ENCODE peak calls at places on chromosomes 5 and 9, in nine cellular contexts. One of them, this sample, is unnamed.

GRCh38 chr5:129716235-129717030 is 31.5 kb upstream of the MINAR2 start:
- DNase-seq in fibroblast of pulmonary artery: no peak
- DNase-seq in AG09309: no peak
- DNase-seq in substantia nigra: no peak
- DNase-seq in SK-N-DZ: no peak
- DNase-seq in caudate nucleus: no peak
- DNase-seq in NCI-H1436: no peak
- DNase-seq in H54: no peak
- DNase-seq in skeletal muscle cell: no peak
- DNase-seq in this sample: peak

GRCh38 chr9:35868972-35869371 is 1.2 kb downstream of the OR13J1 start:
- DNase-seq in H54: no peak
- DNase-seq in fibroblast of pulmonary artery: no peak
- DNase-seq in SK-N-DZ: no peak
- DNase-seq in substantia nigra: no peak
- DNase-seq in AG09309: no peak
- DNase-seq in skeletal muscle cell: no peak
- DNase-seq in caudate nucleus: no peak
- DNase-seq in NCI-H1436: no peak
- DNase-seq in this sample: no peak

GRCh38 chr9:76789850-76790249 is 25.6 kb downstream of the PCA3 start:
- DNase-seq in fibroblast of pulmonary artery: no peak
- DNase-seq in H54: no peak
- DNase-seq in NCI-H1436: no peak
- DNase-seq in caudate nucleus: no peak
- DNase-seq in SK-N-DZ: no peak
- DNase-seq in skeletal muscle cell: no peak
- DNase-seq in AG09309: no peak
- DNase-seq in substantia nigra: no peak
- DNase-seq in this sample: no peak

GRCh38 chr9:100426194-100426531 is 780 bp upstream of the MSANTD3 start:
- DNase-seq in fibroblast of pulmonary artery: no peak
- DNase-seq in caudate nucleus: no peak
- DNase-seq in NCI-H1436: no peak
- DNase-seq in H54: no peak
- DNase-seq in AG09309: no peak
- DNase-seq in substantia nigra: no peak
- DNase-seq in SK-N-DZ: no peak
- DNase-seq in skeletal muscle cell: no peak
- DNase-seq in this sample: no peak

GRCh38 chr5:39331993-39332392 is 32.3 kb downstream of the C9 start:
- DNase-seq in H54: no peak
- DNase-seq in fibroblast of pulmonary artery: no peak
- DNase-seq in caudate nucleus: no peak
- DNase-seq in NCI-H1436: no peak
- DNase-seq in substantia nigra: no peak
- DNase-seq in SK-N-DZ: no peak
- DNase-seq in AG09309: peak
- DNase-seq in skeletal muscle cell: peak
- DNase-seq in this sample: no peak

GRCh38 chr9:133842174-133842573 is 104.0 kb upstream of the SARDH start:
- DNase-seq in substantia nigra: no peak
- DNase-seq in AG09309: no peak
- DNase-seq in skeletal muscle cell: no peak
- DNase-seq in H54: no peak
- DNase-seq in fibroblast of pulmonary artery: no peak
- DNase-seq in NCI-H1436: no peak
- DNase-seq in SK-N-DZ: no peak
- DNase-seq in caudate nucleus: no peak
- DNase-seq in this sample: no peak

GRCh38 chr9:137042751-137043727 is 2.9 kb downstream of the NPDC1 start:
- DNase-seq in NCI-H1436: no peak
- DNase-seq in caudate nucleus: no peak
- DNase-seq in SK-N-DZ: no peak
- DNase-seq in substantia nigra: no peak
- DNase-seq in fibroblast of pulmonary artery: no peak
- DNase-seq in skeletal muscle cell: no peak
- DNase-seq in H54: no peak
- DNase-seq in AG09309: no peak
- DNase-seq in this sample: no peak

GRCh38 chr5:138389332-138389731 is 36.8 kb downstream of the KDM3B start:
- DNase-seq in fibroblast of pulmonary artery: peak
- DNase-seq in AG09309: no peak
- DNase-seq in NCI-H1436: no peak
- DNase-seq in substantia nigra: no peak
- DNase-seq in H54: no peak
- DNase-seq in caudate nucleus: no peak
- DNase-seq in skeletal muscle cell: no peak
- DNase-seq in SK-N-DZ: no peak
- DNase-seq in this sample: no peak

GRCh38 chr5:43037929-43038510 is 2.1 kb downstream of the ANXA2R start:
- DNase-seq in SK-N-DZ: no peak
- DNase-seq in H54: no peak
- DNase-seq in skeletal muscle cell: no peak
- DNase-seq in fibroblast of pulmonary artery: peak
- DNase-seq in AG09309: no peak
- DNase-seq in substantia nigra: no peak
- DNase-seq in NCI-H1436: no peak
- DNase-seq in caudate nucleus: no peak
- DNase-seq in this sample: no peak

GRCh38 chr5:88839238-88839637 is 43.7 kb downstream of the MEF2C start:
- DNase-seq in fibroblast of pulmonary artery: no peak
- DNase-seq in substantia nigra: no peak
- DNase-seq in SK-N-DZ: no peak
- DNase-seq in skeletal muscle cell: no peak
- DNase-seq in H54: no peak
- DNase-seq in AG09309: no peak
- DNase-seq in NCI-H1436: no peak
- DNase-seq in caudate nucleus: no peak
- DNase-seq in this sample: no peak

GRCh38 chr5:130316971-130317421 is 412.7 kb downstream of the CHSY3 start:
- DNase-seq in fibroblast of pulmonary artery: no peak
- DNase-seq in H54: no peak
- DNase-seq in caudate nucleus: no peak
- DNase-seq in AG09309: no peak
- DNase-seq in skeletal muscle cell: no peak
- DNase-seq in NCI-H1436: no peak
- DNase-seq in substantia nigra: no peak
- DNase-seq in SK-N-DZ: no peak
- DNase-seq in this sample: no peak

GRCh38 chr5:154901276-154901675 is 36.7 kb downstream of the GEMIN5 start:
- DNase-seq in H54: no peak
- DNase-seq in substantia nigra: no peak
- DNase-seq in skeletal muscle cell: peak
- DNase-seq in SK-N-DZ: no peak
- DNase-seq in AG09309: no peak
- DNase-seq in caudate nucleus: no peak
- DNase-seq in NCI-H1436: no peak
- DNase-seq in fibroblast of pulmonary artery: no peak
- DNase-seq in this sample: no peak

GRCh38 chr9:124105266-124105665 is 93.7 kb downstream of the LHX2 start:
- DNase-seq in skeletal muscle cell: no peak
- DNase-seq in SK-N-DZ: no peak
- DNase-seq in H54: no peak
- DNase-seq in AG09309: no peak
- DNase-seq in caudate nucleus: no peak
- DNase-seq in NCI-H1436: no peak
- DNase-seq in fibroblast of pulmonary artery: no peak
- DNase-seq in substantia nigra: no peak
- DNase-seq in this sample: no peak

GRCh38 chr9:136944094-136944518 is 432 bp downstream of the FBXW5 start:
- DNase-seq in skeletal muscle cell: no peak
- DNase-seq in caudate nucleus: no peak
- DNase-seq in H54: peak
- DNase-seq in AG09309: peak
- DNase-seq in NCI-H1436: no peak
- DNase-seq in substantia nigra: no peak
- DNase-seq in fibroblast of pulmonary artery: peak
- DNase-seq in SK-N-DZ: no peak
- DNase-seq in this sample: no peak

GRCh38 chr5:72498284-72498683 is 8.9 kb downstream of the ZNF366 start:
- DNase-seq in substantia nigra: no peak
- DNase-seq in skeletal muscle cell: no peak
- DNase-seq in caudate nucleus: no peak
- DNase-seq in H54: peak
- DNase-seq in SK-N-DZ: no peak
- DNase-seq in NCI-H1436: no peak
- DNase-seq in fibroblast of pulmonary artery: peak
- DNase-seq in AG09309: no peak
- DNase-seq in this sample: no peak

This sample was measured in NCI-H446 treated with DMSO at 0.1 percent for 48 hours.